ENCODE peak calls at places on chromosomes 3 and 15, in nine cellular contexts. One of them, this sample, is unnamed.

GRCh38 chr3:114706591-114707224 is 412.9 kb downstream of the TIGIT start:
- DNase-seq in progenitor cell of endocrine pancreas: no peak
- DNase-seq in heart right ventricle: no peak
- DNase-seq in ovary: no peak
- DNase-seq in MM.1S: peak
- DNase-seq in nephron progenitor cell: no peak
- DNase-seq in psoas muscle: no peak
- DNase-seq in Calu3: peak
- DNase-seq in heart left ventricle: no peak
- DNase-seq in this sample: no peak

GRCh38 chr3:79766474-79767193 is 1.2 kb downstream of the ROBO1 start:
- DNase-seq in ovary: peak
- DNase-seq in progenitor cell of endocrine pancreas: no peak
- DNase-seq in heart right ventricle: no peak
- DNase-seq in heart left ventricle: no peak
- DNase-seq in psoas muscle: no peak
- DNase-seq in Calu3: peak
- DNase-seq in nephron progenitor cell: peak
- DNase-seq in MM.1S: no peak
- DNase-seq in this sample: no peak

GRCh38 chr3:44981220-44981619 is 5.2 kb downstream of the EXOSC7 start:
- DNase-seq in ovary: no peak
- DNase-seq in progenitor cell of endocrine pancreas: no peak
- DNase-seq in Calu3: no peak
- DNase-seq in heart left ventricle: no peak
- DNase-seq in psoas muscle: no peak
- DNase-seq in MM.1S: no peak
- DNase-seq in nephron progenitor cell: no peak
- DNase-seq in heart right ventricle: no peak
- DNase-seq in this sample: no peak

GRCh38 chr3:111769965-111770364 is 89.1 kb upstream of the PHLDB2 start:
- DNase-seq in heart left ventricle: no peak
- DNase-seq in nephron progenitor cell: no peak
- DNase-seq in Calu3: no peak
- DNase-seq in ovary: no peak
- DNase-seq in progenitor cell of endocrine pancreas: no peak
- DNase-seq in heart right ventricle: no peak
- DNase-seq in MM.1S: no peak
- DNase-seq in psoas muscle: no peak
- DNase-seq in this sample: no peak

GRCh38 chr3:126342991-126343661 is 14.1 kb downstream of the KLF15 start:
- DNase-seq in heart left ventricle: peak
- DNase-seq in heart right ventricle: no peak
- DNase-seq in MM.1S: no peak
- DNase-seq in nephron progenitor cell: peak
- DNase-seq in Calu3: peak
- DNase-seq in psoas muscle: peak
- DNase-seq in ovary: peak
- DNase-seq in progenitor cell of endocrine pancreas: no peak
- DNase-seq in this sample: peak

GRCh38 chr3:65178703-65179102 is 490.9 kb upstream of the ADAMTS9 start:
- DNase-seq in heart right ventricle: no peak
- DNase-seq in ovary: no peak
- DNase-seq in progenitor cell of endocrine pancreas: no peak
- DNase-seq in psoas muscle: no peak
- DNase-seq in heart left ventricle: no peak
- DNase-seq in Calu3: no peak
- DNase-seq in nephron progenitor cell: no peak
- DNase-seq in MM.1S: peak
- DNase-seq in this sample: no peak

GRCh38 chr3:149547954-149548728 is 73.6 kb downstream of the TM4SF4 start:
- DNase-seq in ovary: peak
- DNase-seq in psoas muscle: peak
- DNase-seq in nephron progenitor cell: no peak
- DNase-seq in heart right ventricle: no peak
- DNase-seq in MM.1S: no peak
- DNase-seq in heart left ventricle: no peak
- DNase-seq in Calu3: peak
- DNase-seq in progenitor cell of endocrine pancreas: no peak
- DNase-seq in this sample: no peak

GRCh38 chr3:98359993-98360675 is 6.5 kb downstream of the OR5K4 start:
- DNase-seq in Calu3: peak
- DNase-seq in progenitor cell of endocrine pancreas: no peak
- DNase-seq in MM.1S: peak
- DNase-seq in psoas muscle: no peak
- DNase-seq in nephron progenitor cell: no peak
- DNase-seq in ovary: no peak
- DNase-seq in heart right ventricle: no peak
- DNase-seq in heart left ventricle: no peak
- DNase-seq in this sample: no peak

GRCh38 chr3:53890726-53891499 is 746 bp downstream of the SELENOK start:
- DNase-seq in Calu3: no peak
- DNase-seq in progenitor cell of endocrine pancreas: no peak
- DNase-seq in MM.1S: peak
- DNase-seq in heart right ventricle: no peak
- DNase-seq in ovary: no peak
- DNase-seq in heart left ventricle: no peak
- DNase-seq in psoas muscle: no peak
- DNase-seq in nephron progenitor cell: no peak
- DNase-seq in this sample: no peak

GRCh38 chr3:99817437-99818240 is at the start of gene CMSS1:
- DNase-seq in ovary: peak
- DNase-seq in Calu3: peak
- DNase-seq in heart right ventricle: peak
- DNase-seq in heart left ventricle: peak
- DNase-seq in nephron progenitor cell: peak
- DNase-seq in psoas muscle: peak
- DNase-seq in progenitor cell of endocrine pancreas: peak
- DNase-seq in MM.1S: peak
- DNase-seq in this sample: peak

GRCh38 chr15:81498314-81498713 is 124.3 kb upstream of the TMC3 start:
- DNase-seq in MM.1S: no peak
- DNase-seq in ovary: no peak
- DNase-seq in progenitor cell of endocrine pancreas: no peak
- DNase-seq in nephron progenitor cell: no peak
- DNase-seq in Calu3: no peak
- DNase-seq in heart right ventricle: no peak
- DNase-seq in psoas muscle: no peak
- DNase-seq in heart left ventricle: no peak
- DNase-seq in this sample: no peak

GRCh38 chr3:14248849-14249523 is 70.4 kb downstream of the LSM3 start:
- DNase-seq in heart right ventricle: no peak
- DNase-seq in Calu3: no peak
- DNase-seq in heart left ventricle: no peak
- DNase-seq in nephron progenitor cell: no peak
- DNase-seq in MM.1S: no peak
- DNase-seq in psoas muscle: peak
- DNase-seq in progenitor cell of endocrine pancreas: no peak
- DNase-seq in ovary: peak
- DNase-seq in this sample: no peak

GRCh38 chr3:94069242-94069813 is 6.5 kb downstream of the NSUN3 start:
- DNase-seq in psoas muscle: no peak
- DNase-seq in MM.1S: peak
- DNase-seq in ovary: no peak
- DNase-seq in progenitor cell of endocrine pancreas: no peak
- DNase-seq in nephron progenitor cell: no peak
- DNase-seq in heart right ventricle: no peak
- DNase-seq in Calu3: no peak
- DNase-seq in heart left ventricle: no peak
- DNase-seq in this sample: no peak
- TF ChIP-seq CTCF in psoas muscle: peak
- TF ChIP-seq CTCF in MM.1S: peak
- TF ChIP-seq CTCF in ovary: no peak
- TF ChIP-seq CTCF in progenitor cell of endocrine pancreas: peak
- TF ChIP-seq CTCF in nephron progenitor cell: peak
- TF ChIP-seq CTCF in heart right ventricle: peak
- TF ChIP-seq CTCF in Calu3: no peak
- TF ChIP-seq CTCF in heart left ventricle: peak
- TF ChIP-seq CTCF in this sample: peak

GRCh38 chr15:92952451-92952850 is 52.3 kb downstream of the CHD2 start:
- DNase-seq in Calu3: no peak
- DNase-seq in psoas muscle: no peak
- DNase-seq in MM.1S: no peak
- DNase-seq in heart left ventricle: no peak
- DNase-seq in progenitor cell of endocrine pancreas: no peak
- DNase-seq in ovary: no peak
- DNase-seq in nephron progenitor cell: no peak
- DNase-seq in heart right ventricle: no peak
- DNase-seq in this sample: no peak

GRCh38 chr15:92953569-92953968 is 53.4 kb downstream of the CHD2 start:
- DNase-seq in nephron progenitor cell: no peak
- DNase-seq in ovary: no peak
- DNase-seq in progenitor cell of endocrine pancreas: no peak
- DNase-seq in MM.1S: no peak
- DNase-seq in heart right ventricle: no peak
- DNase-seq in psoas muscle: no peak
- DNase-seq in heart left ventricle: no peak
- DNase-seq in Calu3: no peak
- DNase-seq in this sample: no peak

GRCh38 chr15:92955706-92956105 is 55.6 kb downstream of the CHD2 start:
- DNase-seq in psoas muscle: no peak
- DNase-seq in Calu3: no peak
- DNase-seq in heart right ventricle: no peak
- DNase-seq in nephron progenitor cell: no peak
- DNase-seq in ovary: no peak
- DNase-seq in MM.1S: no peak
- DNase-seq in heart left ventricle: no peak
- DNase-seq in progenitor cell of endocrine pancreas: no peak
- DNase-seq in this sample: no peak

GRCh38 chr15:92953997-92954396 is 53.9 kb downstream of the CHD2 start:
- DNase-seq in heart left ventricle: no peak
- DNase-seq in heart right ventricle: no peak
- DNase-seq in Calu3: no peak
- DNase-seq in progenitor cell of endocrine pancreas: no peak
- DNase-seq in nephron progenitor cell: no peak
- DNase-seq in MM.1S: no peak
- DNase-seq in ovary: no peak
- DNase-seq in psoas muscle: no peak
- DNase-seq in this sample: no peak

DNA sequence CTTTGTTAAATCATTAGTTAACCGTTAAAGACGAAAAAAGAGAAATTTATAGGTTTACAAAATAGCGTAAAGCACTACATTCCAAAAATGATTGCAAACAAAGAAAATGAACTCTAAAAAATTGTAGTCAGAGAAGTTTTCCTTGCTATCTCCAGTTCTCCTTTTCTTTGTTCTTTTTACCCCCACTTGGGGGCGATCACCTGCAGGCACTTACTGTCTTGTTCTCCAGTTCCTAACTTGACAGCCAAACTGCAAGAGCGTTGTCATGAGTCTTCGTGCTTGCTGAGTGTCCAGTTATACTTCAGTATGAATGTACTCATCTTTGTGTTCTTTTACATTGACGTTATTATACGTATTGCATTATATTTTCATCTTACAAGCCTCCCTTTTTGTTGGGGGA is 54.5 kb downstream of the CHD2 start:
- DNase-seq in psoas muscle: no peak
- DNase-seq in Calu3: peak
- DNase-seq in MM.1S: no peak
- DNase-seq in ovary: no peak
- DNase-seq in progenitor cell of endocrine pancreas: no peak
- DNase-seq in heart left ventricle: no peak
- DNase-seq in nephron progenitor cell: peak
- DNase-seq in heart right ventricle: no peak
- DNase-seq in this sample: no peak
- TF ChIP-seq CTCF in psoas muscle: peak
- TF ChIP-seq CTCF in Calu3: peak
- TF ChIP-seq CTCF in MM.1S: peak
- TF ChIP-seq CTCF in ovary: no peak
- TF ChIP-seq CTCF in progenitor cell of endocrine pancreas: peak
- TF ChIP-seq CTCF in heart left ventricle: no peak
- TF ChIP-seq CTCF in nephron progenitor cell: peak
- TF ChIP-seq CTCF in heart right ventricle: no peak
- TF ChIP-seq CTCF in this sample: no peak

DNA sequence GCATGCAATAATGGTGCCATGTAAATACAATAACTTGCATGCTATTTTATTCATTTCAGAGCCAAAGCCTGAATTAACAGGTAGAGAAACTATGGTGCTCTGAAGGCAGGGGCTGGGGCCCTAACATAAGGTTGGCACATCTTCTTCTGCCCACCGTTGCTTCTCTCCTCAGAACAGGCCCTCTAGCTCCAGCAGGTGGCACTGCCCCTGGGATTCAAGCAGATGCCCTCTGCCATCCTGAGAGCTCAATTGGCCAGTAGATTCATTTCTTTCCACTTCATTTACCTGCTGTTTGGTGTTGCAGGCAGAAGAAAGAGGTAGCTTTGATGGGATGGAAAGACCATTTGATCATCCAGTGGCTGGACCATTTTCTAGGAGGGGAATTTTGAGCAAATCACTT is 130.5 kb downstream of the FOXB1 start:
- DNase-seq in heart right ventricle: no peak
- DNase-seq in progenitor cell of endocrine pancreas: no peak
- DNase-seq in MM.1S: no peak
- DNase-seq in Calu3: peak
- DNase-seq in psoas muscle: no peak
- DNase-seq in ovary: no peak
- DNase-seq in nephron progenitor cell: no peak
- DNase-seq in heart left ventricle: no peak
- DNase-seq in this sample: no peak
- TF ChIP-seq CTCF in heart right ventricle: no peak
- TF ChIP-seq CTCF in progenitor cell of endocrine pancreas: no peak
- TF ChIP-seq CTCF in MM.1S: peak
- TF ChIP-seq CTCF in Calu3: peak
- TF ChIP-seq CTCF in psoas muscle: no peak
- TF ChIP-seq CTCF in ovary: no peak
- TF ChIP-seq CTCF in nephron progenitor cell: no peak
- TF ChIP-seq CTCF in heart left ventricle: no peak
- TF ChIP-seq CTCF in this sample: no peak

GRCh38 chr3:197503652-197504051 is 52.1 kb downstream of the BDH1 start:
- DNase-seq in ovary: no peak
- DNase-seq in heart left ventricle: no peak
- DNase-seq in psoas muscle: no peak
- DNase-seq in Calu3: no peak
- DNase-seq in heart right ventricle: no peak
- DNase-seq in progenitor cell of endocrine pancreas: no peak
- DNase-seq in nephron progenitor cell: no peak
- DNase-seq in MM.1S: no peak
- DNase-seq in this sample: no peak

GRCh38 chr3:197501879-197502620 is 53.7 kb downstream of the BDH1 start:
- DNase-seq in Calu3: peak
- DNase-seq in nephron progenitor cell: peak
- DNase-seq in ovary: no peak
- DNase-seq in heart right ventricle: no peak
- DNase-seq in MM.1S: peak
- DNase-seq in heart left ventricle: no peak
- DNase-seq in progenitor cell of endocrine pancreas: no peak
- DNase-seq in psoas muscle: no peak
- DNase-seq in this sample: no peak

GRCh38 chr3:197507081-197507480 is 48.7 kb downstream of the BDH1 start:
- DNase-seq in progenitor cell of endocrine pancreas: no peak
- DNase-seq in psoas muscle: no peak
- DNase-seq in heart right ventricle: no peak
- DNase-seq in Calu3: no peak
- DNase-seq in ovary: no peak
- DNase-seq in MM.1S: no peak
- DNase-seq in heart left ventricle: no peak
- DNase-seq in nephron progenitor cell: no peak
- DNase-seq in this sample: no peak

GRCh38 chr3:197505796-197506553 is 49.8 kb downstream of the BDH1 start:
- DNase-seq in heart left ventricle: no peak
- DNase-seq in heart right ventricle: no peak
- DNase-seq in ovary: no peak
- DNase-seq in nephron progenitor cell: no peak
- DNase-seq in Calu3: no peak
- DNase-seq in psoas muscle: no peak
- DNase-seq in progenitor cell of endocrine pancreas: no peak
- DNase-seq in MM.1S: peak
- DNase-seq in this sample: no peak

GRCh38 chr3:197504239-197505191 is 51.3 kb downstream of the BDH1 start:
- DNase-seq in ovary: no peak
- DNase-seq in psoas muscle: no peak
- DNase-seq in progenitor cell of endocrine pancreas: no peak
- DNase-seq in heart right ventricle: no peak
- DNase-seq in nephron progenitor cell: peak
- DNase-seq in heart left ventricle: no peak
- DNase-seq in MM.1S: no peak
- DNase-seq in Calu3: no peak
- DNase-seq in this sample: no peak
- TF ChIP-seq CTCF in ovary: no peak
- TF ChIP-seq CTCF in psoas muscle: no peak
- TF ChIP-seq CTCF in progenitor cell of endocrine pancreas: no peak
- TF ChIP-seq CTCF in heart right ventricle: no peak
- TF ChIP-seq CTCF in nephron progenitor cell: no peak
- TF ChIP-seq CTCF in heart left ventricle: no peak
- TF ChIP-seq CTCF in MM.1S: no peak
- TF ChIP-seq CTCF in Calu3: no peak
- TF ChIP-seq CTCF in this sample: no peak

This sample was measured in right atrium auricular region.